ENCODE peak calls at places on chromosomes 1 and 21, in five cellular contexts. One of them, this sample, is unnamed. For H3K9me3, the result is how much of the 10 kb centered on the place peaks cover.

GRCh38 chr1:193927550-193927949 is 741.1 kb upstream of the B3GALT2 start:
- DNase-seq in fibroblast of lung: no peak
- DNase-seq in DND-41: no peak
- DNase-seq in astrocyte: no peak
- DNase-seq in heart left ventricle: no peak
- DNase-seq in this sample: no peak

GRCh38 chr1:204941415-204942338 is 71.0 kb downstream of the NFASC start:
- DNase-seq in fibroblast of lung: peak
- DNase-seq in DND-41: peak
- DNase-seq in astrocyte: peak
- DNase-seq in heart left ventricle: peak
- DNase-seq in this sample: peak

GRCh38 chr1:47696911-47697441 is 259.1 kb downstream of the FOXD2 start:
- DNase-seq in fibroblast of lung: no peak
- DNase-seq in DND-41: no peak
- DNase-seq in astrocyte: no peak
- DNase-seq in heart left ventricle: no peak
- DNase-seq in this sample: no peak

GRCh38 chr1:156444407-156445001 is 56.1 kb downstream of the MEF2D start:
- DNase-seq in fibroblast of lung: peak
- DNase-seq in DND-41: peak
- DNase-seq in astrocyte: no peak
- DNase-seq in heart left ventricle: no peak
- DNase-seq in this sample: no peak

GRCh38 chr1:149917590-149918144 is at the start of gene SV2A:
- DNase-seq in fibroblast of lung: peak
- DNase-seq in DND-41: peak
- DNase-seq in astrocyte: peak
- DNase-seq in heart left ventricle: no peak
- DNase-seq in this sample: no peak

GRCh38 chr1:30984167-30984870 is 75.8 kb upstream of the SDC3 start:
- DNase-seq in fibroblast of lung: no peak
- DNase-seq in DND-41: no peak
- DNase-seq in astrocyte: no peak
- DNase-seq in heart left ventricle: no peak
- DNase-seq in this sample: no peak

GRCh38 chr1:11563560-11564069 is 84.7 kb downstream of the DISP3 start:
- DNase-seq in fibroblast of lung: peak
- DNase-seq in DND-41: no peak
- DNase-seq in astrocyte: no peak
- DNase-seq in heart left ventricle: no peak
- DNase-seq in this sample: no peak

GRCh38 chr1:227778401-227778947 is 37.0 kb upstream of the PRSS38 start:
- DNase-seq in fibroblast of lung: peak
- DNase-seq in DND-41: no peak
- DNase-seq in astrocyte: peak
- DNase-seq in heart left ventricle: no peak
- DNase-seq in this sample: peak

GRCh38 chr1:92310185-92310597 is 11.3 kb downstream of the RPAP2 start:
- DNase-seq in fibroblast of lung: no peak
- DNase-seq in DND-41: no peak
- DNase-seq in astrocyte: no peak
- DNase-seq in heart left ventricle: no peak
- DNase-seq in this sample: no peak

GRCh38 chr1:214449371-214449770 is 102.0 kb downstream of the PTPN14 start:
- DNase-seq in fibroblast of lung: no peak
- DNase-seq in DND-41: no peak
- DNase-seq in astrocyte: no peak
- DNase-seq in heart left ventricle: no peak
- DNase-seq in this sample: no peak

GRCh38 chr1:67429011-67429527 is 1.1 kb downstream of the SERBP1 start:
- DNase-seq in fibroblast of lung: peak
- DNase-seq in DND-41: peak
- DNase-seq in astrocyte: no peak
- DNase-seq in heart left ventricle: no peak
- DNase-seq in this sample: no peak

GRCh38 chr1:94773931-94774422 is 46.2 kb upstream of the SLC44A3 start:
- DNase-seq in fibroblast of lung: peak
- DNase-seq in DND-41: no peak
- DNase-seq in astrocyte: peak
- DNase-seq in heart left ventricle: no peak
- DNase-seq in this sample: no peak

GRCh38 chr1:47842228-47842627 is 155.0 kb downstream of the TRABD2B start:
- DNase-seq in fibroblast of lung: no peak
- DNase-seq in DND-41: no peak
- DNase-seq in astrocyte: no peak
- DNase-seq in heart left ventricle: no peak
- DNase-seq in this sample: no peak

GRCh38 chr1:67978988-67979516 is 71.4 kb downstream of the DIRAS3 start:
- DNase-seq in fibroblast of lung: peak
- DNase-seq in DND-41: no peak
- DNase-seq in astrocyte: peak
- DNase-seq in heart left ventricle: no peak
- DNase-seq in this sample: no peak

GRCh38 chr21:38982096-38982495 is 176.4 kb downstream of the ETS2 start:
- DNase-seq in fibroblast of lung: peak
- DNase-seq in DND-41: no peak
- DNase-seq in astrocyte: peak
- DNase-seq in heart left ventricle: no peak
- DNase-seq in this sample: no peak

GRCh38 chr1:8370046-8370881 is 52.4 kb downstream of the SLC45A1 start:
- DNase-seq in fibroblast of lung: peak
- DNase-seq in DND-41: no peak
- DNase-seq in astrocyte: peak
- DNase-seq in heart left ventricle: no peak
- DNase-seq in this sample: no peak

GRCh38 chr1:17883136-17883535 is 128.0 kb downstream of the ACTL8 start:
- DNase-seq in fibroblast of lung: no peak
- DNase-seq in DND-41: no peak
- DNase-seq in astrocyte: no peak
- DNase-seq in heart left ventricle: no peak
- DNase-seq in this sample: no peak

GRCh38 chr1:27300341-27301051 is 21.5 kb upstream of the TMEM222 start:
- DNase-seq in fibroblast of lung: peak
- DNase-seq in DND-41: peak
- DNase-seq in astrocyte: peak
- DNase-seq in heart left ventricle: peak
- DNase-seq in this sample: peak

GRCh38 chr1:195971589-195971988 is 636.7 kb downstream of the KCNT2 start:
- DNase-seq in fibroblast of lung: no peak
- DNase-seq in DND-41: no peak
- DNase-seq in astrocyte: no peak
- DNase-seq in heart left ventricle: no peak
- DNase-seq in this sample: no peak

GRCh38 chr21:43188712-43189151 is 19.9 kb downstream of the CRYAA start:
- DNase-seq in fibroblast of lung: no peak
- DNase-seq in DND-41: no peak
- DNase-seq in astrocyte: no peak
- DNase-seq in heart left ventricle: peak
- DNase-seq in this sample: no peak

GRCh38 chr1:157968951-157969350 is 24.5 kb upstream of the KIRREL1 start:
- DNase-seq in fibroblast of lung: peak
- DNase-seq in DND-41: no peak
- DNase-seq in astrocyte: peak
- DNase-seq in heart left ventricle: no peak
- DNase-seq in this sample: no peak

GRCh38 chr1:159163609-159164008 is 7.8 kb upstream of the CADM3 start:
- DNase-seq in fibroblast of lung: no peak
- DNase-seq in DND-41: no peak
- DNase-seq in astrocyte: no peak
- DNase-seq in heart left ventricle: no peak
- DNase-seq in this sample: no peak

GRCh38 chr21:38440746-38441145 is 57.5 kb downstream of the ERG start:
- DNase-seq in fibroblast of lung: peak
- DNase-seq in DND-41: no peak
- DNase-seq in astrocyte: peak
- DNase-seq in heart left ventricle: no peak
- DNase-seq in this sample: no peak

GRCh38 chr1:31299365-31299764 is 2.5 kb downstream of the ZCCHC17 start:
- DNase-seq in fibroblast of lung: peak
- DNase-seq in DND-41: no peak
- DNase-seq in astrocyte: peak
- DNase-seq in heart left ventricle: no peak
- DNase-seq in this sample: no peak

DNA sequence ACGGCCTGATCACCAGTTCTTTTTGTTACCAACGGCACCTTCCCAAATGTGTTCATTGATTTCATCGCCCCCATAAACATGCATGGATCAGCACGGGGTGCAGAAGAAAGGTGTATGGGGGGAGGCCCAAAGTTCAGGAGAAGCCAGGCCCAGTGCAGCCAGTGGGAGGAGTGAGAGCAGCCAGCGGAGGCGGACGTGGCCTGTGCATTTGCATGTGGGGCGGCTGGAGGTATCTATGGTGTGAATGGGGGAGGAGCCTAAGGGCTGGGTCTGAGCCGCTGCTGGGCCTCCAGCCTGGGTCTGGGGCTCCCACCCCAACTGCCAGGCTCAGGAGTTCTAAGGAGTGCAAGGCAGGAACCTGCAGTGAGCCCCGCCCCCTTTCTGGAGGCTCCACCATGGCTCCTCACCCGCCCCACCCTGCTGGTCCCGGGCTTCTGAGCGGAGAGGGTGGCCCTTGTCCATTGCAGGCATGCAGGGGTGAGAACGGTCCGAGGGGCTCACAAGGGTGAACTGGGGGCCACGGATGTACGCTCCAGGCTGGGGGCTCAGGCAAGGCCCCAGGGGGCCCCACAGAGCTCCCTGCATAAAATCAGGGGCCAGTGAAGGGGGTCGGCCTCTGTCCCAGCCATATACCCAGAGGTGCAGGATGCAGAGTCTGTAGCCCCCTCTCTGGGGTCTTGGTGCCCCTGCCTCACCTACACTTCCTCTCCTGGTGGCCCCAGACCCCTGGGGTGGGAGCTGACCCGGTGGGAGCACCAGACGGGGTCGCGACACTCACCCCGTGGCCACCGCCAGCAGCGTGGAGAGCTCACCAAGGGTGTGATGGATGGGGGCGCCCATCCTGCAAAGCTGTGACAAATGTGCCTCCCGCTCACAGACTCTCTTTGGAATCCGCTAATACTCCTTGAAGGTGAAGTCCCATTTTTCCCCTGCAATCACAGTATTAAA is 31.3 kb upstream of the TTC34 start:
- DNase-seq in fibroblast of lung: no peak
- DNase-seq in DND-41: no peak
- DNase-seq in astrocyte: no peak
- DNase-seq in heart left ventricle: no peak
- DNase-seq in this sample: peak
- H3K9me3 ChIP-seq in fibroblast of lung: under half
- H3K9me3 ChIP-seq in DND-41: under half
- H3K9me3 ChIP-seq in astrocyte: under half
- H3K9me3 ChIP-seq in heart left ventricle: under half
- H3K9me3 ChIP-seq in this sample: under half

GRCh38 chr1:155077758-155078495 is 710 bp upstream of the EFNA3 start:
- DNase-seq in fibroblast of lung: no peak
- DNase-seq in DND-41: no peak
- DNase-seq in astrocyte: no peak
- DNase-seq in heart left ventricle: no peak
- DNase-seq in this sample: no peak
- H3K27ac ChIP-seq in fibroblast of lung: no peak
- H3K27ac ChIP-seq in DND-41: no peak
- H3K27ac ChIP-seq in astrocyte: no peak
- H3K27ac ChIP-seq in heart left ventricle: no peak
- H3K27ac ChIP-seq in this sample: no peak

DNA sequence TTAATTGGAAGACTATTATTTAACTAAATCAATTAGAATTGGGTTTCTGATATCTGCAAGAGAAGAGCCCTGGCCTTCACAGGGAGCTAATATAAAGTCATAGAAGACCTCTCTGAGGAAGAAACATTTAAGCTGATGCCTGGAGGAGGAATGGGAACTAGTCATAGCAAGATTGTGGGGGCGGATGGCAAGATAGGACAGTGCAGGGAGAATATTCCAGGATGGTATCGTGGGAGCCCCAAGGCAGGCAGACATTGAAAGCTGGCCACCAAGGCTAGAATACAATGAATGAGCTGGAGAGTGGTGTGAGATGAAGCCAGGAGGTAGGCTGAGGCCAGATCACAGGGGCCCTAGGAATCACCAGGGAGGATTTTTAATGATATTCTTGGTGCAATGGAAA is 20.8 kb upstream of the MYSM1 start:
- DNase-seq in fibroblast of lung: peak
- DNase-seq in DND-41: no peak
- DNase-seq in astrocyte: peak
- DNase-seq in heart left ventricle: no peak
- DNase-seq in this sample: no peak
- H3K9me3 ChIP-seq in fibroblast of lung: under half
- H3K9me3 ChIP-seq in DND-41: under half
- H3K9me3 ChIP-seq in astrocyte: under half
- H3K9me3 ChIP-seq in heart left ventricle: under half
- H3K9me3 ChIP-seq in this sample: under half

DNA sequence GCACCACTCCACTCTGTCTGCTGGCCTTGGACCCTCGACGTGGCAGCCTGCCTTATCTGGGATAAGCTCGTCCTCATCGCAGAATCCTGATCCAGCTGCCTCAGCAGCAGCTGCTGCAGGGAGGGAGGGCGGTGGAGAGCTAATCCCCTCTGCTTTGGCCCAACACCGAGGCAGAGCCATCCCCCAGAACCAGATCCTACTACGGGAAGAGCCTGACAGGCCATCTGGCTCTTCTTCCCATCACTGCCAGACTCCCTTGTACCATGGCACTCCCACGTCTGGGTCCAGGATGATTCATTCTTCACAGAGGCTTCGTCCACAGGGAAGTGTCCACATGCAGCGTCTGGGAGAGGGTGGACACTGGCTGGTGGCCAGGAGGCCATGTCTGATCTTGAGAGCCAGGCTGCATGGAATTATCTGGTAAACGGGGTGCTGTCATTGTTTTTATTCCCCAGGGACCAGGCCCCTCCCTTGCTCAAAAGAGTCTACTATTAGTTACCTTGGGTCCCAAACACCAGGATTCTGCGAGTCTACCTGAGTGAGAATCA is 14.6 kb upstream of the PKP1 start:
- DNase-seq in fibroblast of lung: peak
- DNase-seq in DND-41: no peak
- DNase-seq in astrocyte: peak
- DNase-seq in heart left ventricle: no peak
- DNase-seq in this sample: no peak
- H3K27ac ChIP-seq in fibroblast of lung: peak
- H3K27ac ChIP-seq in DND-41: no peak
- H3K27ac ChIP-seq in astrocyte: peak
- H3K27ac ChIP-seq in heart left ventricle: no peak
- H3K27ac ChIP-seq in this sample: no peak

GRCh38 chr21:27261676-27262075 is 294.8 kb upstream of the ADAMTS5 start:
- DNase-seq in fibroblast of lung: no peak
- DNase-seq in DND-41: no peak
- DNase-seq in astrocyte: no peak
- DNase-seq in heart left ventricle: no peak
- DNase-seq in this sample: no peak
- H3K9me3 ChIP-seq in fibroblast of lung: under half
- H3K9me3 ChIP-seq in DND-41: under half
- H3K9me3 ChIP-seq in astrocyte: under half
- H3K9me3 ChIP-seq in heart left ventricle: under half
- H3K9me3 ChIP-seq in this sample: under half

This sample was measured in psoas muscle.